ENCODE peak calls at places on chromosomes 1 and 21, in five cellular contexts. I is transverse colon, K is HepG2, U is tibial nerve, G is ovary. J is an unnamed sample. For H3K27me3 and H3K4me1, the result is how much of the 10 kb centered on the place peaks cover.

GRCh38 chr1:21508580-21509350 is 458 bp upstream of the ALPL start:
- DNase-seq in K (no peak), I (peak), G (peak), U (peak), J (peak)

GRCh38 chr1:157119448-157119847 is 18.7 kb downstream of the ETV3 start:
- DNase-seq in U (no peak), G (no peak), I (no peak), K (no peak), J (no peak)

GRCh38 chr1:8127201-8127641 is 101.1 kb upstream of the ERRFI1 start:
- DNase-seq in G (no peak), U (peak), K (no peak), I (no peak), J (no peak)

GRCh38 chr1:27862671-27863551 is 9.4 kb upstream of the THEMIS2 start:
- DNase-seq in U (peak), G (no peak), K (no peak), I (peak), J (no peak)

GRCh38 chr1:82562448-82562847 is 761.7 kb downstream of the ADGRL2 start:
- DNase-seq in K (no peak), U (no peak), I (no peak), G (no peak), J (no peak)

GRCh38 chr21:43323244-43324005 is 103.5 kb downstream of the SIK1 start:
- DNase-seq in G (peak), K (no peak), I (no peak), U (no peak), J (peak)

GRCh38 chr1:63124666-63125191 is 197.6 kb upstream of the FOXD3 start:
- DNase-seq in G (no peak), I (no peak), K (peak), U (no peak), J (no peak)

GRCh38 chr21:43712268-43712942 is 6.5 kb upstream of the PDXK start:
- DNase-seq in I (peak), G (no peak), K (no peak), U (no peak), J (peak)

GRCh38 chr1:18942340-18942739 is 14.1 kb downstream of the IFFO2 start:
- DNase-seq in K (no peak), U (no peak), G (no peak), I (no peak), J (no peak)

GRCh38 chr1:10399487-10399917 is 638 bp downstream of the PGD start:
- DNase-seq in G (no peak), K (peak), U (peak), I (no peak), J (no peak)

GRCh38 chr1:200294241-200294640 is 115.6 kb downstream of the ZNF281 start:
- DNase-seq in U (no peak), I (no peak), K (no peak), G (no peak), J (no peak)

GRCh38 chr1:243756529-243756928 is 93.5 kb downstream of the AKT3 start:
- DNase-seq in G (no peak), I (no peak), U (no peak), K (no peak), J (no peak)

GRCh38 chr1:40153073-40153770 is 8.0 kb upstream of the RLF start:
- DNase-seq in G (no peak), I (no peak), U (peak), K (peak), J (no peak)

GRCh38 chr1:98653186-98653585 is 8.3 kb upstream of the SNX7 start:
- DNase-seq in G (no peak), U (no peak), K (no peak), I (no peak), J (no peak)

GRCh38 chr1:54815086-54815876 is 14.2 kb upstream of the TTC22 start:
- DNase-seq in U (no peak), I (no peak), K (no peak), G (no peak), J (peak)

GRCh38 chr1:91513160-91513559 is 12.5 kb downstream of the CDC7 start:
- DNase-seq in K (no peak), G (no peak), U (no peak), I (no peak), J (no peak)

GRCh38 chr1:116066868-116067563 is 44.2 kb upstream of the MAB21L3 start:
- DNase-seq in I (no peak), U (peak), K (no peak), G (no peak), J (no peak)

GRCh38 chr1:201783067-201783466 is 45.9 kb upstream of the IPO9 start:
- DNase-seq in U (no peak), I (no peak), K (no peak), G (no peak), J (no peak)

GRCh38 chr1:35539073-35539823 is 18.0 kb downstream of the KIAA0319L start:
- DNase-seq in G (no peak), U (no peak), K (no peak), I (no peak), J (no peak)

GRCh38 chr1:63004868-63005267 is 220.9 kb downstream of the ATG4C start:
- DNase-seq in K (peak), I (no peak), G (no peak), U (no peak), J (no peak)

GRCh38 chr1:98468111-98468717 is 193.3 kb upstream of the SNX7 start:
- DNase-seq in K (peak), G (no peak), U (peak), I (no peak), J (no peak)

GRCh38 chr1:209569445-209570207 is 13.9 kb upstream of the CAMK1G start:
- DNase-seq in U (peak), G (peak), K (peak), I (peak), J (peak)

GRCh38 chr1:181129771-181130606 is 41.5 kb downstream of the IER5 start:
- DNase-seq in I (no peak), U (no peak), K (no peak), G (no peak), J (no peak)

GRCh38 chr1:18922319-18922726 is 20.0 kb upstream of the ALDH4A1 start:
- DNase-seq in I (peak), G (peak), U (peak), K (peak), J (peak)

GRCh38 chr21:16159213-16159970 is 429.6 kb downstream of the USP25 start:
- DNase-seq in G (no peak), K (no peak), I (no peak), U (no peak), J (no peak)

GRCh38 chr1:34188418-34188817 is 11.7 kb downstream of the C1orf94 start:
- DNase-seq in G (no peak), U (no peak), K (no peak), I (no peak), J (no peak)

GRCh38 chr1:19169642-19170041 is 40.4 kb downstream of the UBR4 start:
- DNase-seq in K (no peak), I (no peak), U (no peak), G (no peak), J (no peak)

GRCh38 chr1:62381831-62382505 is 54.9 kb upstream of the USP1 start:
- DNase-seq in G (no peak), K (no peak), U (no peak), I (no peak), J (no peak)

GRCh38 chr1:245168090-245168489 is 13.3 kb downstream of the KIF26B start:
- DNase-seq in U (no peak), G (no peak), I (peak), K (no peak), J (no peak)

GRCh38 chr1:190183588-190183987 is 294.1 kb downstream of the BRINP3 start:
- DNase-seq in G (no peak), U (no peak), K (no peak), I (no peak), J (no peak)

GRCh38 chr21:41497836-41498235 is 10.1 kb downstream of the TMPRSS2 start:
- DNase-seq in G (no peak), K (peak), U (no peak), I (no peak), J (no peak)

GRCh38 chr1:205350626-205351235 is 6.0 kb downstream of the KLHDC8A start:
- DNase-seq in K (peak), I (no peak), U (no peak), G (no peak), J (no peak)

GRCh38 chr1:228474507-228474906 is 12.7 kb upstream of the RNF187 start:
- DNase-seq in G (no peak), K (no peak), I (no peak), U (no peak), J (no peak)

GRCh38 chr1:31038360-31038759 is 27.2 kb downstream of the PUM1 start:
- DNase-seq in I (no peak), U (no peak), G (no peak), K (no peak), J (no peak)

GRCh38 chr1:245771521-245772281 is 616.9 kb downstream of the KIF26B start:
- DNase-seq in G (no peak), K (no peak), I (no peak), U (no peak), J (no peak)

GRCh38 chr21:28737671-28738279 is 254.9 kb downstream of the LTN1 start:
- DNase-seq in G (no peak), U (no peak), I (no peak), K (peak), J (no peak)

GRCh38 chr21:28729887-28730286 is 262.8 kb downstream of the LTN1 start:
- DNase-seq in G (no peak), K (no peak), I (no peak), U (no peak), J (no peak)

GRCh38 chr21:28734522-28735175 is 258.0 kb downstream of the LTN1 start:
- DNase-seq in I (no peak), G (no peak), K (no peak), U (no peak), J (no peak)

GRCh38 chr21:28727809-28728208 is 264.9 kb downstream of the LTN1 start:
- DNase-seq in U (no peak), I (no peak), K (no peak), G (no peak), J (no peak)

GRCh38 chr21:28731700-28732321 is 260.9 kb downstream of the LTN1 start:
- DNase-seq in U (no peak), I (no peak), K (no peak), G (no peak), J (no peak)
- TF ChIP-seq EP300 in U (no peak), I (no peak), K (no peak), G (no peak), J (no peak)

GRCh38 chr21:38661296-38662223 is 144.2 kb upstream of the ETS2 start:
- DNase-seq in K (no peak), U (no peak), G (peak), I (peak), J (no peak)

GRCh38 chr21:38662224-38662568 is 143.5 kb upstream of the ETS2 start:
- DNase-seq in K (no peak), G (no peak), I (no peak), U (no peak), J (no peak)

GRCh38 chr21:38664821-38665220 is 140.9 kb upstream of the ETS2 start:
- DNase-seq in U (no peak), G (no peak), I (no peak), K (no peak), J (no peak)

GRCh38 chr21:38664315-38664714 is 141.4 kb upstream of the ETS2 start:
- DNase-seq in K (no peak), G (no peak), I (no peak), U (no peak), J (no peak)

GRCh38 chr21:38663282-38663681 is 142.4 kb upstream of the ETS2 start:
- DNase-seq in U (no peak), G (no peak), I (no peak), K (no peak), J (no peak)
- H3K27me3 ChIP-seq in U (half or more), G (under half), I (under half), K (under half), J (under half)

DNA sequence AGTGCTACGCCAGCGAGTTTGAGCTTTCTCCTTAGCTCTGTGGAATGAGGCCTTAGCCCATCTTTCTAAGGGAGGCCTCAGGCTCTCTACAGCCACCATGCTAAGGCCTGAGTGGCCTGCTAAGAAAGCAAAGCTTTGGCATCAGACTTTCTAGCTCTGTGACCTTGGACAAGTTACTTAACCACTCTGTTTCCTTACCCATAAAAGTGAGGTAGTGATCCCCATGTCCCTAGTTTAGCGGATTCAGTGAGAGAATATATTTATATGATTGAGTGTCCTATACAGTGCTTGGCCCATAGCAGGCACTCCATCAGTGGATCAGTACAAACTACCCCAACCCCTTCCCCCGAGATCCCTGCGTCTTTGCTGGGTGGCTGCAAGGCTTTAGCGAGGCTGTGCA is 4.0 kb downstream of the POGK start:
- DNase-seq in U (no peak), K (no peak), I (no peak), G (no peak), J (no peak)
- H3K4me1 ChIP-seq in U (under half), K (under half), I (half or more), G (under half), J (under half)

GRCh38 chr1:14583788-14584187 is 14.7 kb upstream of the KAZN start:
- DNase-seq in G (no peak), I (no peak), U (no peak), K (no peak), J (no peak)
- TF ChIP-seq EP300 in G (no peak), I (no peak), U (no peak), K (no peak), J (no peak)

DNA sequence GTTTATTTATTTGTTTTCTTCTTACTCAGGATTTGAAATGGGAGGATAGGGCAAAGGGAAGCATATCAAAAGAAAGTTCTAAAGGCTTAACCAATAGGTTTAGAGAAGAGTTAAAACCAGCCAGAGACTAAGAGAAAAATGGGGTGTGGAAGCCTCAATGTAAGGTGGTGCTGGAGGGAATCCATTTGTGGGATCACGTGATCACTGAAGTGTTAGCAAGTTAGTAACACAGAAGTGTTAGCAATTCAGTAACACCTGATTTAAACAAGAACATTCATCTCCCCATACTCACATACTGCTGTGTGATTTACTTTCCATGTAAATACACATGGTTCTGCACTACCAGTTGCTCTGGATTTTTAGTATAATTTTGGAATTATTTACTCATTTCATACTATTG is 451.2 kb downstream of the DISC1 start:
- DNase-seq in I (no peak), U (no peak), G (no peak), K (no peak), J (no peak)
- H3K27me3 ChIP-seq in I (under half), U (under half), G (under half), K (under half), J (under half)

J was measured in stomach.